ENCODE peak calls at places on chromosomes 3 and 15, in seven cellular contexts. One of them, this sample, is unnamed.

GRCh38 chr3:123155471-123156011 is 46.2 kb upstream of the SEC22A start:
- DNase-seq in HCT116: no peak
- DNase-seq in SK-N-SH: no peak
- DNase-seq in H1: no peak
- DNase-seq in GM12878: no peak
- DNase-seq in HepG2: no peak
- DNase-seq in K562: no peak
- DNase-seq in this sample: peak

GRCh38 chr3:151971814-151972579 is 98.6 kb downstream of the SUCNR1 start:
- DNase-seq in H1: no peak
- DNase-seq in HepG2: peak
- DNase-seq in GM12878: no peak
- DNase-seq in SK-N-SH: no peak
- DNase-seq in HCT116: peak
- DNase-seq in K562: no peak
- DNase-seq in this sample: no peak

GRCh38 chr3:165837058-165837525 is at the start of gene BCHE:
- DNase-seq in HCT116: no peak
- DNase-seq in SK-N-SH: no peak
- DNase-seq in K562: no peak
- DNase-seq in GM12878: no peak
- DNase-seq in H1: no peak
- DNase-seq in HepG2: no peak
- DNase-seq in this sample: no peak

GRCh38 chr3:196141866-196142673 is 60.2 kb upstream of the TFRC start:
- DNase-seq in HepG2: no peak
- DNase-seq in HCT116: no peak
- DNase-seq in K562: peak
- DNase-seq in H1: no peak
- DNase-seq in GM12878: no peak
- DNase-seq in SK-N-SH: no peak
- DNase-seq in this sample: peak

GRCh38 chr3:151538706-151539403 is 78.0 kb upstream of the IGSF10 start:
- DNase-seq in K562: peak
- DNase-seq in SK-N-SH: no peak
- DNase-seq in H1: no peak
- DNase-seq in HCT116: no peak
- DNase-seq in GM12878: no peak
- DNase-seq in HepG2: no peak
- DNase-seq in this sample: no peak

GRCh38 chr3:128805771-128806170 is 73.6 kb upstream of the ACAD9 start:
- DNase-seq in HepG2: no peak
- DNase-seq in GM12878: no peak
- DNase-seq in H1: no peak
- DNase-seq in HCT116: no peak
- DNase-seq in K562: no peak
- DNase-seq in SK-N-SH: no peak
- DNase-seq in this sample: no peak

GRCh38 chr15:65077981-65078352 is 1.4 kb downstream of the KBTBD13 start:
- DNase-seq in HCT116: peak
- DNase-seq in K562: no peak
- DNase-seq in SK-N-SH: peak
- DNase-seq in GM12878: no peak
- DNase-seq in H1: peak
- DNase-seq in HepG2: no peak
- DNase-seq in this sample: no peak

GRCh38 chr15:63837032-63837431 is 3.3 kb upstream of the HERC1 start:
- DNase-seq in H1: no peak
- DNase-seq in HCT116: no peak
- DNase-seq in GM12878: no peak
- DNase-seq in HepG2: no peak
- DNase-seq in K562: no peak
- DNase-seq in SK-N-SH: no peak
- DNase-seq in this sample: no peak

GRCh38 chr3:59308684-59309083 is 258.9 kb upstream of the CFAP20DC start:
- DNase-seq in K562: no peak
- DNase-seq in HepG2: no peak
- DNase-seq in GM12878: no peak
- DNase-seq in HCT116: no peak
- DNase-seq in H1: no peak
- DNase-seq in SK-N-SH: no peak
- DNase-seq in this sample: no peak

GRCh38 chr3:107117156-107117555 is 260.1 kb upstream of the CCDC54 start:
- DNase-seq in H1: no peak
- DNase-seq in HCT116: no peak
- DNase-seq in HepG2: no peak
- DNase-seq in SK-N-SH: no peak
- DNase-seq in GM12878: no peak
- DNase-seq in K562: no peak
- DNase-seq in this sample: no peak
- TF ChIP-seq JUND in H1: no peak
- TF ChIP-seq JUND in HCT116: no peak
- TF ChIP-seq JUND in HepG2: no peak
- TF ChIP-seq JUND in SK-N-SH: no peak
- TF ChIP-seq JUND in GM12878: no peak
- TF ChIP-seq JUND in K562: no peak
- TF ChIP-seq JUND in this sample: no peak

GRCh38 chr3:51436998-51437639 is 46.0 kb downstream of the RBM15B start:
- DNase-seq in HepG2: no peak
- DNase-seq in GM12878: no peak
- DNase-seq in H1: no peak
- DNase-seq in SK-N-SH: no peak
- DNase-seq in HCT116: no peak
- DNase-seq in K562: no peak
- DNase-seq in this sample: no peak
- TF ChIP-seq JUND in HepG2: no peak
- TF ChIP-seq JUND in GM12878: no peak
- TF ChIP-seq JUND in H1: no peak
- TF ChIP-seq JUND in SK-N-SH: no peak
- TF ChIP-seq JUND in HCT116: no peak
- TF ChIP-seq JUND in K562: no peak
- TF ChIP-seq JUND in this sample: no peak

DNA sequence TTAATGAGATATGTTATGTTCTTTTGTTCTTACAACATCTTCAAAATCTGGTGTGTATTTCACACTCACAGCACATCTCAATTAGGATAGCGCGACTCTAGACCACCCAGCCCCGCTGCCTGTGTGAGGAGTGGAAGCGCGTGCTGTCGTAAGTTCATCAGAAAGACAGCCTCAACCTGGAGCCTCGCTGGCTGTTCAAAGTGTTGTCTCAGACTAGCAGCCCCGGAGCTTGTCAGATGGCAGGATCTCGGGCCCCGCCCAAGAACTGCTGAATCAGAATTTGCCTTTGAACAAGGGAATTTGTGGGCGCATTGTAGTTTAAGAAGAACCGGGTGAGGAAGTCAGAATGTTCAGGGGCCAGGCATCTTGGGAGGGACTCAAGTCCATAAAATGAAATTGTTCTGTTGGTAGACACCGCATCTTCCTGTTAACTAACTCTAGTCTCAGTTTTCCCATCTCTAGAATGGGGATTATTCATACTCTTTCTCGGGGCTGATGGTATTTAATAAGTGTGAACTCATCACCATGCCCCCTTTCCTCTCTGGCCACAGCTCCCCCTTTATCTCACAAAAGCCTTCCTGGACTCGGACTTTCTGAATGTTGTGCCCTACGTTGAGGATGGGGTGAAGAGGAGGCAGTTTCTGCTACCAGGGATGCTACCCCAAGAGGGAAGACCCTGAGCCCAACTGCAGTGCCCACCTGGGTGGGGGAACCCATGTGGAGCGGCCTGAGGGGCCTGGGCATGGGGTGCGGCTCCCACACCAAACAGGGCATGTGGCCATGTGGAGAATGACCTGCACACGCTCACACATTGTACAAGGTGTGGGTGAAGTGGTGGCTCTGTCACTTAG is 40.4 kb downstream of the BHLHE40 start:
- DNase-seq in SK-N-SH: no peak
- DNase-seq in HepG2: no peak
- DNase-seq in HCT116: no peak
- DNase-seq in K562: peak
- DNase-seq in H1: no peak
- DNase-seq in GM12878: no peak
- DNase-seq in this sample: no peak
- TF ChIP-seq JUND in SK-N-SH: no peak
- TF ChIP-seq JUND in HepG2: no peak
- TF ChIP-seq JUND in HCT116: no peak
- TF ChIP-seq JUND in K562: peak
- TF ChIP-seq JUND in H1: no peak
- TF ChIP-seq JUND in GM12878: no peak
- TF ChIP-seq JUND in this sample: no peak

DNA sequence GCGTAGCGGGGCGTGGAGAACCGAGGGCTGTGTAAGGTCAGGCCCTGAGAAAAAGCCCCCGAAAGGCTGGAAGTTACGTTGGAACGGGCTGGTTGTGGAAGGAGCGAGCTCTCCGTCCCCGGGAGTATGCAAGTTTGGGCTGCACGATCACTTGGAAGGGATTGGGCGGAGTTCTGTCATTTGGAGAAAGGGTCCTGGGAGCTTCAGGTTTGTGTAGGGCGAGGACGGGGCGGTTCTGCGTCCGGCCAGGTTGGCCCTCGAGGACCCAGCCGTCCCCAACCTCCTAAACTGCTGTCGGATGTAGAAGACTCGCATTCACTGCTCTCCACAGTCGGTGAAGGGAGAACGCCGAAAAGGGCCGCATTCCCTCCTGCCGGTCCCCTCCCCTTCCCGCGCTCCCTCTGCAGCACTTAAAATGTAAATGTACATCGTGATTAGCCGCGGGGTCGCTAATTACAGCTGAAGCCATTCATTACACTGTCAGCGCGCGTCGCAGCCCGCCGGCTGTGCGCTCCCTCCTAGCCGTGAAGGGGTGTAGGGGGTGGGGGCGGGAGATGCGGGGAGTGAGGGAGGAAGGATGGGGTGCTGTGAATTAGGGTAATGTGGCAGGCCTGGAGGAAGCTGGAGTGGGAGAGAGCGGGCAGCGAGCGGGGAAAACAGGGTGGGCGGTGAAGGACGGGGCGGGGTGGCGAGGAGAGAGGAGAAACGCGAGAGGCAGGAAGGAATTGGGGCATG is 2.5 kb upstream of the RPP25 start:
- DNase-seq in HepG2: no peak
- DNase-seq in K562: no peak
- DNase-seq in H1: no peak
- DNase-seq in HCT116: no peak
- DNase-seq in SK-N-SH: no peak
- DNase-seq in GM12878: no peak
- DNase-seq in this sample: no peak
- TF ChIP-seq JUND in HepG2: no peak
- TF ChIP-seq JUND in K562: no peak
- TF ChIP-seq JUND in H1: no peak
- TF ChIP-seq JUND in HCT116: no peak
- TF ChIP-seq JUND in SK-N-SH: no peak
- TF ChIP-seq JUND in GM12878: no peak
- TF ChIP-seq JUND in this sample: no peak

GRCh38 chr3:72164635-72164978 is 379.7 kb upstream of the PROK2 start:
- DNase-seq in SK-N-SH: no peak
- DNase-seq in K562: no peak
- DNase-seq in GM12878: no peak
- DNase-seq in H1: no peak
- DNase-seq in HepG2: no peak
- DNase-seq in HCT116: no peak
- DNase-seq in this sample: no peak

GRCh38 chr3:72165808-72166207 is 380.9 kb upstream of the PROK2 start:
- DNase-seq in SK-N-SH: no peak
- DNase-seq in GM12878: no peak
- DNase-seq in H1: no peak
- DNase-seq in HepG2: no peak
- DNase-seq in K562: no peak
- DNase-seq in HCT116: no peak
- DNase-seq in this sample: no peak

GRCh38 chr3:72163809-72164634 is 379.1 kb upstream of the PROK2 start:
- DNase-seq in K562: peak
- DNase-seq in HepG2: no peak
- DNase-seq in HCT116: no peak
- DNase-seq in GM12878: peak
- DNase-seq in SK-N-SH: no peak
- DNase-seq in H1: no peak
- DNase-seq in this sample: no peak

GRCh38 chr3:72162649-72163184 is 377.8 kb upstream of the PROK2 start:
- DNase-seq in GM12878: no peak
- DNase-seq in HepG2: no peak
- DNase-seq in K562: peak
- DNase-seq in HCT116: no peak
- DNase-seq in SK-N-SH: no peak
- DNase-seq in H1: no peak
- DNase-seq in this sample: no peak

DNA sequence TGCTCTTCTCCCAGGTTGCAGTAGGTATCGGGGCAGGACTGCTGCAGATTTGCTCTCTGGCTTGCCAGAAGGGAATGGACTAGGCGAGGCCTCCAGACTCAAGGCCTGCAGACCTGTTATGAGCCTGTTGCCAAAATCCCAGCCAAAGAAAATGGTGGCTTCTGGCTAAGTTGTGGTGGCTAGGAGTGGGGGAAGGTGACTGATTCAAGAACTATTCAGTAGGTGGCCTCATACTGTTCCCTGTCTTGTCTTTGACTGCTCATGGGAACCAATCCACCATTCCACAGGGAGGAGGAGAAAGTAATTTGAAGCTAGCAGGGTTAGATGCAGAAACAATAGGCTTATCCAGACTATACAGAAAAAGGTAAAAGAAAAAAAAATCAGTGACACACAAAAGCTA is 380.4 kb upstream of the PROK2 start:
- DNase-seq in H1: no peak
- DNase-seq in GM12878: no peak
- DNase-seq in HCT116: no peak
- DNase-seq in SK-N-SH: no peak
- DNase-seq in HepG2: no peak
- DNase-seq in K562: no peak
- DNase-seq in this sample: no peak
- TF ChIP-seq JUND in H1: no peak
- TF ChIP-seq JUND in GM12878: no peak
- TF ChIP-seq JUND in HCT116: no peak
- TF ChIP-seq JUND in SK-N-SH: no peak
- TF ChIP-seq JUND in HepG2: no peak
- TF ChIP-seq JUND in K562: no peak
- TF ChIP-seq JUND in this sample: no peak

DNA sequence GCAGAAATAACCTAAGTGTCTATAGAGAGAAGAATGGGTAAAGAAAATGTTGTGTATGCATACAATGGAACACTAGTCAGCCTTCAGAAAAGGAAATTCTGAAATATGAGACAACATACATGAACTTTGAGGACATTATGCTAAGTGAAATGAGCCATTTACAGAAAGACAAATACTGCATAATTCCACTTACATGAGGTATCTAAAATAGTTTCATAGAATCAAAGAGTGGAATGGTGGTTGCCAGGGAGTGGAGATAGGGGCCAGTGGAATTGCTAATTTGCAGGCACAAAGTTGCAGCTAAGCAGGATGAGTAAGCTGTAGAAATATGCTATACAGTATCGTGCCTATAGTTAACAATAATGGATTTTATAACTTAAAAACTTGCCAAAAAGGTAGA is 779.6 kb upstream of the ARPP21 start:
- DNase-seq in K562: no peak
- DNase-seq in HCT116: no peak
- DNase-seq in H1: no peak
- DNase-seq in GM12878: no peak
- DNase-seq in HepG2: no peak
- DNase-seq in SK-N-SH: no peak
- DNase-seq in this sample: no peak
- TF ChIP-seq JUND in K562: no peak
- TF ChIP-seq JUND in HCT116: no peak
- TF ChIP-seq JUND in H1: no peak
- TF ChIP-seq JUND in GM12878: no peak
- TF ChIP-seq JUND in HepG2: no peak
- TF ChIP-seq JUND in SK-N-SH: no peak
- TF ChIP-seq JUND in this sample: no peak

GRCh38 chr15:39453500-39454073 is 127.3 kb upstream of the THBS1 start:
- DNase-seq in H1: no peak
- DNase-seq in K562: no peak
- DNase-seq in HepG2: no peak
- DNase-seq in HCT116: no peak
- DNase-seq in GM12878: peak
- DNase-seq in SK-N-SH: no peak
- DNase-seq in this sample: no peak
- TF ChIP-seq JUND in H1: no peak
- TF ChIP-seq JUND in K562: no peak
- TF ChIP-seq JUND in HepG2: no peak
- TF ChIP-seq JUND in HCT116: no peak
- TF ChIP-seq JUND in GM12878: peak
- TF ChIP-seq JUND in SK-N-SH: no peak
- TF ChIP-seq JUND in this sample: no peak

This sample was measured in T47D.